ENCODE peak calls at places on chromosomes 3 and 15, in six cellular contexts. X, W, E, O, K and U are unnamed samples.

GRCh38 chr3:141078200-141078599 is 27.1 kb downstream of the SPSB4 start:
- DNase-seq in X (no peak), W (no peak), E (no peak), O (no peak), K (no peak), U (peak; percentile 56)

GRCh38 chr3:128273116-128273840 is 120.0 kb downstream of the EEFSEC start:
- DNase-seq in X (no peak), W (no peak), E (no peak), O (no peak), K (no peak), U (no peak)

GRCh38 chr3:94548581-94549316 is 485.9 kb downstream of the NSUN3 start:
- DNase-seq in X (no peak), W (no peak), E (no peak), O (no peak), K (no peak), U (no peak)

GRCh38 chr3:158743664-158744566 is 11.7 kb upstream of the RARRES1 start:
- DNase-seq in X (no peak), W (no peak), E (no peak), O (no peak), K (no peak), U (no peak)

GRCh38 chr15:56496635-56497034 is 31.7 kb upstream of the MNS1 start:
- DNase-seq in X (no peak), W (peak; percentile 52), E (peak; percentile 83), O (no peak), K (peak; percentile 64), U (no peak)

GRCh38 chr3:131216340-131216739 is 165.2 kb upstream of the NUDT16 start:
- DNase-seq in X (no peak), W (no peak), E (peak; percentile 28), O (no peak), K (no peak), U (no peak)

GRCh38 chr3:142929890-142930289 is 33.6 kb downstream of the PAQR9 start:
- DNase-seq in X (no peak), W (no peak), E (no peak), O (no peak), K (no peak), U (no peak)

GRCh38 chr3:196987022-196987421 is 18.4 kb upstream of the PIGZ start:
- DNase-seq in X (no peak), W (no peak), E (no peak), O (no peak), K (no peak), U (no peak)

GRCh38 chr3:20890124-20890523 is 704.1 kb upstream of the SGO1 start:
- DNase-seq in X (no peak), W (no peak), E (no peak), O (no peak), K (no peak), U (no peak)
- TF ChIP-seq CTCF in X (no peak), W (no peak), E (no peak), O (no peak), K (no peak), U (no peak)

DNA sequence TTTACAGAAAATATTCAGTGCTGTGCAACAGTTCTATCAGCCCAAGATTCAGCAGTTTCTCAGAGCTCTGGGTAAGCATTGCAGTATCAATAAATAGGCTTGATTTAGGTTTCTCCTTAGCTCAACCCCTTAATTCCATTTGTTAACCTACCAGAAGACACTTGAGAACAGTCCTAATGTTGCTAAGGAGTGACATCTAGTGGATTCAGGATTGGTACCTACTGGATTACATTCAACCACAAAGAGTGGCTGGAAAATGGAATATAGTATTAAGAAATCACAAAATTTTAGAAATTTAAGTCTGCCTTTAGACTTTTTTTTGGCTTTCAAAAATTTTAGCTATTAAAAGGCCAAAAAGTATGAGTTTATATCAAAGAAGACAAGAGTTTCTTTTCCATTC is 34.7 kb downstream of the POLG start:
- DNase-seq in X (no peak), W (peak; percentile 7), E (peak; percentile 58), O (no peak), K (no peak), U (no peak)
- TF ChIP-seq CTCF in X (no peak), W (peak; percentile 3), E (peak; percentile 40), O (peak; percentile 29), K (peak; percentile 39), U (no peak)

GRCh38 chr15:72796210-72796514 is 12.6 kb upstream of the ADPGK start:
- DNase-seq in X (no peak), W (no peak), E (peak; percentile 45), O (no peak), K (no peak), U (no peak)

GRCh38 chr15:72797338-72797689 is 13.8 kb upstream of the ADPGK start:
- DNase-seq in X (no peak), W (no peak), E (no peak), O (no peak), K (no peak), U (no peak)

GRCh38 chr15:72797834-72798233 is 14.3 kb upstream of the ADPGK start:
- DNase-seq in X (no peak), W (no peak), E (no peak), O (no peak), K (no peak), U (no peak)

GRCh38 chr15:72800819-72801481 is 17.4 kb upstream of the ADPGK start:
- DNase-seq in X (no peak), W (no peak), E (peak; percentile 34), O (no peak), K (no peak), U (no peak)

DNA sequence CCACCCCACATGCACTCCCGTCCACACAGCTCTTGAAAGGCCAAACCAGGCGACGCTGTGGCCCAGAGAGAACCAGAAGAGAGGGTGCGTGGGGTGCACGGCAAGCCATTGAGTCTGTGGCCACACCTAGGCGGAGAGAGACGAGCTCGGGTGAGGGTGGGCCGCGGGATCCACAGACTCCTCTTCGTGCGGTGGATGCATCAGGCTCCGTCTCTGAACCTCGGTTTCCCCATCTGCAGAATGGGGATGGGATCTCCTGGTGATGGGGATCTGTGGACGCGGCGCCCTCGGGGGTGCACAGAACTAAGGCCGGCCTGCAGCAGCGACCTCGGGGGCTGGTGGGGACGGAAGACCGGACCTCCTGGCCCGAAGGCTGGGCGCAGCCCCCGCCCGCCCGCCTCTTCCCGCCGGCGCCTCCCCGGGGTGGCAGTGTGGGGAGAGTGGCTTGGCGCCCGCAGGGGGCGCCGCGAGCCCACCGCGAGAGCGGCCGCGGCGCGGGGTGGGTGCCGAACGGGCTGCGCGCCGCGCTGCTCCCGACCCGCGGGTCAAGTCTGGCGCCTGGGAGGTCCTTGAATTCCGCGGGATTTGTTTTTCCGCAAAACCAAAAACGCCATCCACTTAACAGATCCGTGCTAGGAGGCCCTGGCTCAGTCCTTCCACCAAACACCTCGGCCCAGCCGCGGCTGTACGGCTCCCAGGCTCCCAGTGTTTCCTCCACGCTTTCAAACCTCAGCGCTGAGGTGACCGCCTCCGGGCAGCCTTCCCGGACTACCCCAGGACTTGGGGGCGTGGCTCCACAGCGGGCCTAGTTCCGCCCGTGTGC is 13.2 kb upstream of the ADPGK start:
- DNase-seq in X (peak; percentile 43), W (no peak), E (peak; percentile 30), O (peak; percentile 82), K (no peak), U (peak; percentile 92)
- TF ChIP-seq CTCF in X (peak; percentile 36), W (peak; percentile 38), E (no peak), O (peak; percentile 51), K (peak; percentile 93), U (peak; percentile 78)

GRCh38 chr15:94162946-94163345 is 68.4 kb upstream of the MCTP2 start:
- DNase-seq in X (no peak), W (no peak), E (no peak), O (no peak), K (no peak), U (no peak)
- TF ChIP-seq CTCF in X (no peak), W (no peak), E (no peak), O (no peak), K (no peak), U (no peak)

GRCh38 chr15:65086680-65087111 is 10.2 kb downstream of the KBTBD13 start:
- DNase-seq in X (no peak), W (no peak), E (no peak), O (peak; percentile 51), K (no peak), U (no peak)
- TF ChIP-seq CTCF in X (no peak), W (no peak), E (peak; percentile 7), O (no peak), K (no peak), U (peak; percentile 6)

GRCh38 chr3:10992017-10992945 is at the start of gene SLC6A1:
- DNase-seq in X (no peak), W (no peak), E (no peak), O (no peak), K (no peak), U (peak; percentile 63)
- TF ChIP-seq CTCF in X (no peak), W (no peak), E (no peak), O (peak; percentile 14), K (no peak), U (no peak)

GRCh38 chr3:35262376-35262775 is 376.9 kb upstream of the ARPP21 start:
- DNase-seq in X (no peak), W (no peak), E (no peak), O (no peak), K (no peak), U (no peak)

DNA sequence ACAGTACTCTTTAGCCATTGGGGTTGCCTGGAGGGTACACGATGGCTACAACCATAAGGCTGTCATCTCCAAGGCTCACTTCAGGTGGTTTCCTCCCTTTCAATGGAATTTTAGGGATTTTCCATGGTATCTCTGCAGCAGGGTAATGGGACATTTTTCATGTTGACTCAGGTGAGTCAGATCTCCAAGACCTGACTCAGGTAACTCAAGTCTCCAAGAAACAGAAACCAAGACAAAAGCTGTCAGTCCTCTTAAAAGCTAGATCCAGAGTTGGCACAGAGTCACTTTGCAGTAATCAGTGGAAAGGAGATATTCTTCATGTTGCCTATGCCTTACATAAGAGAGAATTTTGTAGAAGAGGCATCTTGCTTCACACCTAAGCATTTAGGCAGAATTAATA is 375.8 kb upstream of the ARPP21 start:
- DNase-seq in X (no peak), W (no peak), E (no peak), O (no peak), K (no peak), U (no peak)
- TF ChIP-seq CTCF in X (no peak), W (no peak), E (no peak), O (no peak), K (no peak), U (no peak)